ENCODE peak calls at places on chromosomes 4 and X, in four cellular contexts. D is WTC11, O is K562, P is GM12878. T is an unnamed sample.

GRCh38 chrX:138150709-138151108 is 560.8 kb downstream of the FGF13 start:
- DNase-seq in D (no peak), O (peak), P (no peak), T (no peak)

GRCh38 chr4:147354271-147354670 is 126.6 kb upstream of the EDNRA start:
- DNase-seq in D (no peak), O (no peak), P (no peak), T (no peak)

GRCh38 chrX:105645667-105646354 is 176.5 kb upstream of the NRK start:
- DNase-seq in D (no peak), O (no peak), P (no peak), T (no peak)

GRCh38 chr4:174474457-174475075 is 47.7 kb downstream of the HPGD start:
- DNase-seq in D (peak), O (peak), P (no peak), T (no peak)

GRCh38 chrX:104565791-104566687 is at the start of gene IL1RAPL2:
- DNase-seq in D (peak), O (peak), P (no peak), T (peak)

GRCh38 chrX:36160056-36160455 is 240.5 kb downstream of the CFAP47 start:
- DNase-seq in D (no peak), O (no peak), P (no peak), T (no peak)

GRCh38 chrX:84133023-84133422 is 55.0 kb downstream of the RPS6KA6 start:
- DNase-seq in D (no peak), O (no peak), P (no peak), T (no peak)

GRCh38 chr4:169484485-169484884 is 127.9 kb downstream of the NEK1 start:
- DNase-seq in D (no peak), O (peak), P (no peak), T (no peak)

GRCh38 chrX:67536564-67536963 is 7.3 kb upstream of the AR start:
- DNase-seq in D (no peak), O (no peak), P (no peak), T (no peak)

GRCh38 chr4:125013891-125014290 is 300.9 kb upstream of the FAT4 start:
- DNase-seq in D (no peak), O (no peak), P (no peak), T (no peak)

GRCh38 chr4:26452565-26453531 is 37.4 kb downstream of the CCKAR start:
- DNase-seq in D (peak), O (no peak), P (no peak), T (no peak)

GRCh38 chr4:39357002-39357401 is 9.2 kb downstream of the RFC1 start:
- DNase-seq in D (no peak), O (no peak), P (no peak), T (no peak)

GRCh38 chrX:131827935-131828334 is 195.2 kb upstream of the STK26 start:
- DNase-seq in D (peak), O (peak), P (peak), T (no peak)

GRCh38 chr4:184588893-184589292 is 60.4 kb downstream of the CASP3 start:
- DNase-seq in D (no peak), O (no peak), P (no peak), T (no peak)

GRCh38 chr4:171242831-171243230 is 570.4 kb upstream of the GALNTL6 start:
- DNase-seq in D (no peak), O (no peak), P (no peak), T (no peak)

GRCh38 chrX:149962859-149963757 is 24.8 kb upstream of the EOLA2 start:
- DNase-seq in D (peak), O (peak), P (peak), T (peak)

GRCh38 chr4:89836897-89837384 is at the start of gene SNCA:
- DNase-seq in D (peak), O (peak), P (no peak), T (no peak)

GRCh38 chrX:275967-276587 is 5.1 kb upstream of the PLCXD1 start:
- DNase-seq in D (peak), O (peak), P (no peak), T (peak)

GRCh38 chrX:42602136-42602535 is 175.8 kb downstream of the PPP1R2C start:
- DNase-seq in D (no peak), O (no peak), P (no peak), T (no peak)

GRCh38 chr4:68346461-68346860 is 3.4 kb downstream of the YTHDC1 start:
- DNase-seq in D (no peak), O (no peak), P (no peak), T (peak)

GRCh38 chr4:95087657-95088455 is 330.1 kb downstream of the BMPR1B start:
- DNase-seq in D (no peak), O (peak), P (no peak), T (no peak)

GRCh38 chrX:69618803-69619202 is 2.9 kb downstream of the EDA start:
- DNase-seq in D (peak), O (peak), P (no peak), T (peak)

GRCh38 chrX:51614353-51614752 is 4.4 kb downstream of the CENPVL3 start:
- DNase-seq in D (no peak), O (peak), P (no peak), T (peak)

GRCh38 chrX:45230410-45230809 is 29.7 kb upstream of the DIPK2B start:
- DNase-seq in D (no peak), O (no peak), P (no peak), T (no peak)

GRCh38 chr4:185895866-185896265 is 83.9 kb upstream of the SORBS2 start:
- DNase-seq in D (no peak), O (no peak), P (no peak), T (no peak)

GRCh38 chr4:185894481-185894880 is 82.5 kb upstream of the SORBS2 start:
- DNase-seq in D (no peak), O (no peak), P (no peak), T (no peak)

GRCh38 chr4:185892165-185892564 is 80.2 kb upstream of the SORBS2 start:
- DNase-seq in D (no peak), O (no peak), P (no peak), T (no peak)

GRCh38 chr4:185895351-185895750 is 83.4 kb upstream of the SORBS2 start:
- DNase-seq in D (no peak), O (no peak), P (no peak), T (no peak)

DNA sequence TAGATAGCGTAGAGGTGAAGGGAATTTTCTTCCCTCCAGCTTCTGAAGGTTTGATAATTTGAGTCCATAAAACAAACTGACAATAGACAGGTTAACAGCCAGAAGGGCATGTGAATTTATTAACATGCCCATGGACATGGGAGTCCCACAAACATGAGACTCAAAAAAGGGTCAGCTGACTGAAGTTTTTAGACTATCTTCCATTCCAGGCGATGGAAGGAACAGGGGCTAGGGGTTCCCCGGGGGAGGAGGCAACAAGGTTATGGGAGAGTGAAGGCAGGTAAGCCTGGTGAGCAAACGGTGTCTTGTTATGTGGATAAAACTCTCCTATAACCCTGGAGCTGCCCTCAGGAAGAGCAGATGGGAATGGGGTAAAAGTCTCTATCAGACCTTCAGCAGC is 81.5 kb upstream of the SORBS2 start:
- DNase-seq in D (no peak), O (no peak), P (no peak), T (no peak)
- TF ChIP-seq TCF7 in D (no peak), O (no peak), P (no peak), T (no peak)

GRCh38 chrX:2484721-2485459 is 15.9 kb downstream of the DHRSX start:
- DNase-seq in D (peak), O (no peak), P (no peak), T (no peak)
- TF ChIP-seq TCF7 in D (no peak), O (no peak), P (no peak), T (no peak)

GRCh38 chr4:3870567-3870962 is 104.4 kb downstream of the ADRA2C start:
- DNase-seq in D (no peak), O (no peak), P (no peak), T (no peak)

GRCh38 chr4:3869661-3870566 is 103.7 kb downstream of the ADRA2C start:
- DNase-seq in D (peak), O (no peak), P (no peak), T (no peak)

GRCh38 chr4:3871881-3872833 is 106.0 kb downstream of the ADRA2C start:
- DNase-seq in D (peak), O (no peak), P (no peak), T (no peak)

GRCh38 chr4:3872834-3873313 is 106.7 kb downstream of the ADRA2C start:
- DNase-seq in D (no peak), O (no peak), P (no peak), T (no peak)

DNA sequence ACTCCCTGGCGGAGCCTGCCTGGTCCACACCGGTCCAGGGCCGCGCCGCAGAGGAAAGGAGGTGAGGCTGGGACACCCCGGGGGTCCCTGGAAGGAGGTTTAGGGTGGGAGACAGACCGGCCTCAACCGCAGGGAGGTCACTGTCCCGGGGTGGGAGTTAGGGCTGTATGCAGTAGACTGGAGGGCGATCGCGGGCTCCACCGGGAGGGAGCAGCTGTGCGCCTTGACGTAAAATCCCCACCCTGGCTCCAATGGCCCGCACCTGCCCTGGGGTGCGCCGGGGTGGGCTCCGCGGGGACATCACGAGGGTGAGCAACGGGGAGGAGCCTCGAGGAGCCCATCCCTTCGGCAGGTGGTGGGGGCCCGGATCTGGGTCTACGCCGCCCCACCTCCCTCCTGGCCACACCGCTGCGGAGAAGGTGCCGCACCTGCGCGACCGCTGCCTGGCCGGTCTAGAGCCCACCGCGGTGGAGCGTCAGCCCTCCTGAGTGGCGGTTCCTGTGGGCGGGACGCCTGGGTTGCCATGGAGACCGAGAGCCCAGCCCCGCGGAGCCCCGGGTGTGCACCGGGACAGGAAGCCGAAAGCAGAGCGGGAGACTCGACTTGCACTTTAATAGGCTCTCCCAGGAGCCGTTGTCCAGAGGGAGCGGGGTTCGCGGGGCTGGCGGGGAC is 105.1 kb downstream of the ADRA2C start:
- DNase-seq in D (peak), O (peak), P (no peak), T (no peak)
- TF ChIP-seq TCF7 in D (no peak), O (no peak), P (no peak), T (no peak)

DNA sequence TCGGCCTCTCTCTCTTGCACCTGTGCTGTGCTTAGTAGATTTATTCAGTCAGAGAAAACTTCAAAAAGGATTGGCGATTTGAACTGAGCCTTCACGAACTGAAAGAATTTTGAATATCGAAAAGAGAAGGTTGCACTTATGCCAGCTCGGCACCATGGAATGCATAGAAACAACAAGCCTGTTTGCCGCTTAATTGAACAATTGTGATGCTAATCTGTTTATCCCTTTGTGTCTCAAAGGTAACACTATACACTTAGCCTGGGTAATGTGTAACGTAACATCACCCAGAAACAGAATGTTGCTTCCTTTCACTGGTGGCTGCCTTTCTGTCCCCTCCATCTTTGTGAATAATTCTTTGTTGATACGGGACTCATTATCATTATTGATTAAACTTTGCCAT is 400.4 kb downstream of the RAPGEF2 start:
- DNase-seq in D (no peak), O (no peak), P (no peak), T (no peak)
- TF ChIP-seq TCF7 in D (no peak), O (no peak), P (no peak), T (no peak)

GRCh38 chrX:7109838-7110793 is 37.4 kb upstream of the STS start:
- DNase-seq in D (no peak), O (no peak), P (peak), T (no peak)
- TF ChIP-seq TCF7 in D (no peak), O (no peak), P (no peak), T (no peak)

GRCh38 chr4:153205028-153205648 is 895 bp downstream of the TRIM2 start:
- DNase-seq in D (no peak), O (no peak), P (peak), T (peak)
- TF ChIP-seq TCF7 in D (no peak), O (no peak), P (no peak), T (no peak)

GRCh38 chrX:123818243-123818642 is 41.6 kb upstream of the XIAP start:
- DNase-seq in D (no peak), O (no peak), P (no peak), T (peak)

GRCh38 chrX:123814343-123814742 is 45.5 kb upstream of the XIAP start:
- DNase-seq in D (no peak), O (no peak), P (no peak), T (no peak)

GRCh38 chrX:123822965-123823364 is 36.9 kb upstream of the XIAP start:
- DNase-seq in D (no peak), O (no peak), P (no peak), T (peak)

DNA sequence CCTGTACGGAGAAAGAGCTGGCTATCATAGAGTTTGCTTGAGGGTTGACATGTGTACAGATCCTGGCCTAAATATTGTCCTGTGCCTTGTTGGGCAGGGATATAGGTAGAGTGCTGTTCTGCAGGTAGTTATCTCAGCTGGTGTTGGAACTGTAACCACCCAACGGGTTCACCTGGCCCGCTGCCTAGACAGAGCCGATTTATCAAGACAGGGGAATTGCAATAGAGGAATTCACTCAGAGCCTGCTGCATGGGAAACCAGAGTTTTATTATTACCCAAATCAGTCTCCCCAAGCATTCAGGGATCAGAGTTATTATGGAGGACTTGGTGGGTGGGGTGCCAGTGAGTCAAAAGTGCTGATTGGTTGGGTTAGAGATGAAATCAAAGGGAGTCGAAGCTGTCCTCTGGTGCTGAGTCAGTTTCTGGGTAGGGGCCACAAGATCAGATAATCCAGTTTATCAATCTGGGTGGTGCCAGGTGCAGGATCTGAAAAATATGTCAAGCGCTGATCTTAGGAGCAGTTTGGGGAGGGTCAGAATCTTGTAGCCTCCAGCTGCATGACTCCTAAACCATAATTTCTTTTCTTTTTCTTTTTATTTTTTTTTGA is 42.5 kb upstream of the XIAP start:
- DNase-seq in D (no peak), O (no peak), P (no peak), T (no peak)
- TF ChIP-seq TCF7 in D (no peak), O (no peak), P (no peak), T (no peak)

T was measured in HepG2.